ENCODE peak calls at places on chromosomes 16 and 17, in seven cellular contexts. P, E, H, B, L, X and V are unnamed samples.

GRCh38 chr17:50186661-50187402 is 14.6 kb downstream of the COL1A1 start:
- DNase-seq in B (no peak), E (no peak), H (no peak), P (no peak), L (no peak), X (no peak), V (no peak)

GRCh38 chr17:58184308-58184985 is 8.1 kb upstream of the EPX start:
- DNase-seq in H (peak; percentile 88), P (no peak), L (no peak), E (no peak), B (no peak), X (no peak), V (no peak)

GRCh38 chr16:55730115-55730514 is 74.3 kb downstream of the SLC6A2 start:
- DNase-seq in H (no peak), P (no peak), L (no peak), E (no peak), X (no peak), B (no peak), V (no peak)

GRCh38 chr16:54265558-54266213 is 20.9 kb downstream of the IRX3 start:
- DNase-seq in P (no peak), E (peak; percentile 14), B (no peak), X (no peak), L (no peak), H (no peak), V (no peak)

GRCh38 chr16:24939224-24939623 is 75.9 kb downstream of the ARHGAP17 start:
- DNase-seq in P (no peak), B (no peak), H (no peak), L (no peak), E (no peak), X (no peak), V (no peak)

GRCh38 chr17:51813166-51813783 is 345.2 kb downstream of the CA10 start:
- DNase-seq in L (no peak), E (no peak), X (no peak), P (no peak), B (no peak), H (no peak), V (no peak)

GRCh38 chr17:82933006-82933310 is 93.1 kb upstream of the ZNF750 start:
- DNase-seq in E (peak; percentile 35), L (no peak), P (no peak), B (peak; percentile 11), H (no peak), X (no peak), V (no peak)

GRCh38 chr16:19143241-19143640 is 24.8 kb upstream of the SYT17 start:
- DNase-seq in H (no peak), B (no peak), X (no peak), L (peak; percentile 33), E (no peak), P (no peak), V (no peak)

GRCh38 chr17:5553479-5553878 is 30.8 kb downstream of the NLRP1 start:
- DNase-seq in P (no peak), B (no peak), X (no peak), E (no peak), L (no peak), H (no peak), V (no peak)

GRCh38 chr17:31067699-31068184 is 27.0 kb upstream of the NF1 start:
- DNase-seq in H (no peak), X (no peak), E (no peak), B (no peak), L (no peak), P (peak; percentile 68), V (no peak)

GRCh38 chr16:69166946-69167930 is 19.7 kb upstream of the SNTB2 start:
- DNase-seq in H (no peak), X (no peak), B (no peak), E (no peak), P (no peak), L (no peak), V (no peak)

GRCh38 chr17:10155334-10156081 is 42.9 kb downstream of the GAS7 start:
- DNase-seq in X (no peak), P (no peak), H (no peak), L (no peak), B (no peak), E (no peak), V (no peak)

GRCh38 chr16:56425439-56425832 is at the start of gene AMFR:
- DNase-seq in E (peak; percentile 81), L (no peak), B (peak; percentile 48), X (peak; percentile 46), P (peak; percentile 80), H (peak; percentile 77), V (peak; percentile 72)

GRCh38 chr16:53509906-53510703 is 7.1 kb upstream of the AKTIP start:
- DNase-seq in X (peak; percentile 34), E (peak; percentile 80), L (peak; percentile 49), B (peak; percentile 65), H (peak; percentile 67), P (peak; percentile 64), V (no peak)

GRCh38 chr17:46772879-46773620 is 45.4 kb downstream of the WNT3 start:
- DNase-seq in B (no peak), P (no peak), E (peak; percentile 51), H (no peak), L (no peak), X (no peak), V (no peak)

GRCh38 chr16:46974352-46974751 is 878 bp upstream of the DNAJA2 start:
- DNase-seq in X (no peak), P (peak; percentile 47), B (no peak), L (no peak), E (no peak), H (no peak), V (no peak)

GRCh38 chr17:69761767-69762321 is 313.2 kb upstream of the KCNJ16 start:
- DNase-seq in H (peak; percentile 27), P (peak; percentile 96), B (no peak), X (no peak), L (no peak), E (no peak), V (no peak)

DNA sequence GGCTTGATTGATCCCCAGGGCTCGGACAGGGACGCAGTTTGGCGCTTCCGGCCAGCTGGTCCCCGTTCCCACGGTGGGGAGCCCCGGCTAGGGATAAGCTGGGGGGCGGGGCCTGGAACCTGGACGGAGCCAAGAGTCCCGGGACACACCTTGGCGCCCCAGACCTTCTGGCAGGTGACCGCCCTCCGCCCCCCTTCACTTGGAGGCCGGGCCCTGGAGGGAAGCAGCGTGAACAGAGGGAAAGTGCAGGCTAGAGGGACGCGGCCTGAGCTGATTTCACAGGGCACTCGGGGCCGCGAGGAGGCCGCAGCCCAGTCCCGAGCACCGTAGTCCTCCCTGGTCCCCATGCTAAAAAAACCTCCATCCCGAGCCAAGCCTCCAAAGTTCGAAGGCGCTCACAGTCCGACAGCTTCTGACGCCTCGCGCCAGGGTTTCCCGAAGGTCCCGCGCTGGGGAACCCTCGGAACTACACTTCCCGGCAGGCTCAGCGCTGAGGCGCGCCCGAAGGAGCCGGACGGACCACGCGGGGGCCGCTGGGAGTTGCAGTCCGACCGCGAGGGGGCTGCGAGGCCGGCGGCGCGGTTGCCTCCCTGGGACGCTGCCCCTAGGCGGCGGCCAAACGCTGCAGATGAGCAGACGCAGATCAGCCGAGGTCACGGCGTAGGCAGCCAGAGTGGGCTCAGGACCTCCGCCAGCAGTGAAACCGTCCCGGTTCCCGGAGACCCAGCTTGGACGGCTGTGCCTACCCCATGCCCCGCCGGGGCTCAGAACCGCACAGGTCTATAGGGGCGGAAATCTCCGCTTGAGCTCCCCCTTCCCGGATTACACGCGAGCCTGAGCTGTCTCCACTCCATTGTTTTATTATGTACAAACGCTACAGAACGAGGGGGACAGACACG is at the start of gene TBX6:
- DNase-seq in P (peak; percentile 91), X (peak; percentile 80), H (no peak), B (peak; percentile 87), L (peak; percentile 86), E (peak; percentile 97), V (peak; percentile 92)
- TF ChIP-seq POLR2A in P (peak; percentile 53), X (no peak), H (no peak), B (peak; percentile 52), L (peak; percentile 47), E (peak; percentile 37), V (peak; percentile 49)

GRCh38 chr16:66830422-66831404 is at the start of gene NAE1:
- DNase-seq in L (peak; percentile 65), H (peak; percentile 78), E (peak; percentile 93), B (peak; percentile 73), X (peak; percentile 65), P (peak; percentile 91), V (peak; percentile 90)
- TF ChIP-seq POLR2A in L (peak; percentile 82), H (peak; percentile 69), E (peak; percentile 75), B (peak; percentile 87), X (peak; percentile 52), P (peak; percentile 90), V (peak; percentile 88)

DNA sequence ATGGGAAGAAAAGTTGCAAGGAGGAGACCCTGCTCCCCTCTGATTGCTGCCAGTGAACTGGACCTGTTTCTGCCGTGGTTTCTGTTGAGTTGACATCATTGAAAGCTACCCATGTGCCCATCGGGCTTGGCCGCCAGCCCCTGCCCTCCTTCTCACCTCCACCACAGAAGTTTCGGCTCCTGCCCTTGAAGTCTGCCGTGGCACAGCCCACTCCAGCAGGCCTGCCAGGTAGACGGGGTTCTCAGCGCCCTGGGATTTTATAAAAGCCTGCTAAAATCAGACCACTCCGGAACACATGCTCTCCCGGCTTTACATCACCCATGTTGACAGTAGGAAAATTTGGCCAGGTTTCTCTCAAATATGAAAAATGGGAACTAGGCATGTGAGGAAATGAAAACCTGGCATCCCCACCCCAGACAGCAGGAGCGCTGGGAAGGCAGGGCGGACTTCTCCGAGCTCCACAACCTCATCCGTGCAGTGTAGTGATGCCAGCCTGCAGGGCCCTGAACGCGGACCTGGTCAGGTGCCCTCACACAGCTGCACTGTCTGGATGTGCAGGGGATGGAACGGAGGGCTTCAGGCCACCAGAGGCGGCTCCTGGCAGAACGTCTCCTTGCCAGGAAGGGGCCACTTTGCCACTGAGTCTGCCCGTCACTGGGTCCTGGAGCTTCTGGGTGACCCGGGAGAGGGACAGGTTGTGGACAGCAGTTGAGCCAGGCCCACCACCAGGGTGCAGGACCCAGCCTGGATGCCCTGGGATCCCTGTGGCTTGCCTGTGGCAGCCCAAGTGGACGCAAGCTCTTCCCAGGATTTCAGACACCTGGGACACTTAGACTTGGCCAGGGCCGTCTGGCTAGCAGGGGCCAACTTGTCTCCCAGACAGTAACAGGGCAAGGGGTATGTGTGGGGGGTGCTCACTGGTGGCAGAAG is 6.9 kb upstream of the GSE1 start:
- DNase-seq in E (no peak), P (no peak), B (no peak), H (no peak), X (no peak), L (no peak), V (no peak)
- TF ChIP-seq POLR2A in E (no peak), P (no peak), B (no peak), H (no peak), X (no peak), L (no peak), V (no peak)

DNA sequence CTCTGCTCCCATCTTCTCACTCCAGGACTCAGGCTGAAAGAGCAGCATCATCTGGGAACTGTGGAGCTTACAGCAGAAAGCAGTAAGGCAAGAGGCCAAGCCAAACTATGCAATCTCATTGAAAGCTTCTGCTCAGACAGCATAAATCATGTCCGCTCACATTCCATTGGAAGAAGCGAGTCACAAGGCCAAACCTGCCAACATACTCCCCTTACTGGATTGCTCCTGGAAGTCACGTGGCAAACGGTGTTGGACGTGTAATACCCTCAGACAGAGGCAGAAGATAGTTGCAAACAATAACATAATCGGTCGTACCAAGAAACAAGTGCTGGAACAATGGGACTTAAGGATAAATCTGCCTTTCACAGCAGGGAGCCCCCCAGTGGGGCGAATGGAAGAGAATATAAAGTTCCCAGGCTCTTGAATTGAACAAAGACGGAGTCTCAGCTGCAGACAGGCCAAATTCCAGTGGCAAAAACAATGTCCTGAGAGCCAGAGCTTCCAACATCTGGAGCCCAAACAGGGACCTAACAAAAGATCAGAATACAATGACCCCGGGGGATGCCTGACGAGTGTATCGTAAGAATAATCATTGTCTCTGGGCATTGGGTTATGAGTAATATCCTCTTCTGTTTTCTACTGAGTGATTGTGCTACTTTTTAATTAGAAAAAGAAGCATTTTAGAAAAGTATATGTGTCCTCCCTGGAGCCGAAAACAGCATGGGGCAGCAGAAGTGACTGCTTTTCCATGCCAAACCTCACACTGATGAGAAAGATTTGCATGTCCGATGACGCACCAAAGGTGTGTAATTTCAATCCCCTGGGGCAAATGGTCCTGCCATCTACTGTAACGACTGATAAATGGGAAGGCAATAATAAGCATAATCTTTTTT is 68.4 kb downstream of the CMC2 start:
- DNase-seq in H (peak; percentile 67), B (peak; percentile 77), P (peak; percentile 50), E (peak; percentile 50), L (peak; percentile 38), X (no peak), V (no peak)
- TF ChIP-seq POLR2A in H (no peak), B (no peak), P (no peak), E (no peak), L (no peak), X (no peak), V (no peak)